ENCODE peak calls at places on chromosomes 3 and 15, in five cellular contexts. B is activated naive CD8-positive, alpha-beta T cell treated with anti-CD3 and anti-CD28 coated beads, Interleukin-2, amount 50 U/mL, for 24 hours; W is activated T-cell treated with anti-CD3 and anti-CD28 coated beads, Interleukin-2, amount 50 U/mL, for 72 hours; V is T-cell; E is Panc1. L is an unnamed sample.

GRCh38 chr15:78418239-78418638 is 19.8 kb upstream of the IREB2 start:
- ATAC-seq in W (no peak), B (no peak), E (no peak), V (no peak), L (no peak)

GRCh38 chr15:85551221-85551832 is 170.9 kb downstream of the AKAP13 start:
- ATAC-seq in B (no peak), W (no peak), V (no peak), E (no peak), L (no peak)

GRCh38 chr3:162370136-162370535 is 873.5 kb downstream of the OTOL1 start:
- ATAC-seq in V (no peak), W (no peak), E (no peak), B (no peak), L (no peak)

GRCh38 chr15:57030011-57030410 is 111.6 kb downstream of the TCF12 start:
- ATAC-seq in B (no peak), V (no peak), E (no peak), W (no peak), L (no peak)

GRCh38 chr3:42508562-42508961 is 6.1 kb downstream of the VIPR1 start:
- ATAC-seq in B (no peak), V (no peak), W (no peak), E (no peak), L (no peak)

GRCh38 chr3:117939628-117940027 is 1095.0 kb downstream of the IGSF11 start:
- ATAC-seq in E (no peak), W (no peak), V (no peak), B (no peak), L (no peak)

GRCh38 chr15:93305306-93305705 is 216.3 kb upstream of the RGMA start:
- ATAC-seq in W (no peak), B (no peak), E (no peak), V (no peak), L (no peak)

GRCh38 chr3:139935071-139935865 is at the start of gene CLSTN2:
- ATAC-seq in W (peak), B (peak), V (no peak), E (peak), L (peak)

GRCh38 chr3:114437897-114438296 is 144.1 kb downstream of the TIGIT start:
- ATAC-seq in E (no peak), W (no peak), V (no peak), B (no peak), L (no peak)

GRCh38 chr3:169542347-169542751 is 121.2 kb downstream of the MECOM start:
- ATAC-seq in V (no peak), W (no peak), E (no peak), B (no peak), L (no peak)

L was measured in activated T-helper 17 cell treated with anti-CD3 and anti-CD28 coated beads, Interleukin-2, amount 50 U/mL, for 72 hours.